ENCODE peak calls at places on chromosomes 12 and 14, in seven cellular contexts. X, W, H, P, I, J and F are unnamed samples. For H3K36me3, the result is how much of the 10 kb centered on the place peaks cover.

GRCh38 chr14:58942516-58942915 is 246.0 kb upstream of the DAAM1 start:
- DNase-seq in X (no peak), W (no peak), H (no peak), P (no peak), I (no peak), J (peak), F (peak)

GRCh38 chr12:129162805-129163204 is 309.5 kb downstream of the GLT1D1 start:
- DNase-seq in X (no peak), W (no peak), H (no peak), P (no peak), I (no peak), J (no peak), F (no peak)

GRCh38 chr12:13538136-13538535 is 341.6 kb downstream of the EMP1 start:
- DNase-seq in X (no peak), W (no peak), H (no peak), P (no peak), I (no peak), J (no peak), F (no peak)

GRCh38 chr12:75550401-75550851 is 39.0 kb upstream of the KRR1 start:
- DNase-seq in X (no peak), W (peak), H (no peak), P (peak), I (peak), J (peak), F (peak)

GRCh38 chr14:105144666-105145380 is 23.8 kb downstream of the JAG2 start:
- DNase-seq in X (no peak), W (no peak), H (peak), P (peak), I (no peak), J (no peak), F (no peak)

GRCh38 chr12:102510463-102510862 is 30.1 kb upstream of the IGF1 start:
- DNase-seq in X (no peak), W (no peak), H (no peak), P (no peak), I (no peak), J (no peak), F (no peak)

GRCh38 chr12:71599213-71599612 is 64.4 kb downstream of the ZFC3H1 start:
- DNase-seq in X (no peak), W (no peak), H (no peak), P (no peak), I (no peak), J (no peak), F (no peak)

GRCh38 chr14:68576031-68576430 is 216.8 kb downstream of the ZFP36L1 start:
- DNase-seq in X (no peak), W (no peak), H (no peak), P (no peak), I (peak), J (no peak), F (peak)

GRCh38 chr14:67908061-67908767 is 88.6 kb downstream of the RAD51B start:
- DNase-seq in X (no peak), W (no peak), H (no peak), P (no peak), I (no peak), J (peak), F (no peak)

GRCh38 chr12:116157845-116158267 is 119.6 kb downstream of the MED13L start:
- DNase-seq in X (peak), W (no peak), H (no peak), P (no peak), I (no peak), J (no peak), F (no peak)

GRCh38 chr12:1932264-1932777 is 13.9 kb upstream of the CACNA2D4 start:
- DNase-seq in X (no peak), W (peak), H (peak), P (peak), I (peak), J (no peak), F (no peak)

GRCh38 chr12:68611094-68611818 is 557 bp downstream of the RAP1B start:
- DNase-seq in X (peak), W (peak), H (peak), P (peak), I (peak), J (peak), F (peak)

GRCh38 chr12:27179399-27180214 is 64.5 kb upstream of the STK38L start:
- DNase-seq in X (no peak), W (no peak), H (no peak), P (no peak), I (peak), J (peak), F (peak)

GRCh38 chr12:4412462-4412861 is 33.0 kb upstream of the FGF23 start:
- DNase-seq in X (no peak), W (no peak), H (no peak), P (no peak), I (no peak), J (no peak), F (no peak)

GRCh38 chr12:127620956-127621355 is 646.0 kb upstream of the TMEM132C start:
- DNase-seq in X (peak), W (no peak), H (no peak), P (no peak), I (no peak), J (no peak), F (peak)

GRCh38 chr12:53427905-53428594 is 4.4 kb downstream of the AMHR2 start:
- DNase-seq in X (no peak), W (no peak), H (no peak), P (no peak), I (peak), J (peak), F (peak)

GRCh38 chr14:38389666-38390065 is 133.8 kb upstream of the CLEC14A start:
- DNase-seq in X (no peak), W (no peak), H (no peak), P (no peak), I (no peak), J (peak), F (peak)

GRCh38 chr14:58637040-58637390 is 747 bp upstream of the DACT1 start:
- DNase-seq in X (peak), W (peak), H (peak), P (peak), I (peak), J (peak), F (peak)

GRCh38 chr12:42552822-42553221 is 36.7 kb downstream of the PRICKLE1 start:
- DNase-seq in X (peak), W (no peak), H (no peak), P (no peak), I (no peak), J (no peak), F (no peak)

DNA sequence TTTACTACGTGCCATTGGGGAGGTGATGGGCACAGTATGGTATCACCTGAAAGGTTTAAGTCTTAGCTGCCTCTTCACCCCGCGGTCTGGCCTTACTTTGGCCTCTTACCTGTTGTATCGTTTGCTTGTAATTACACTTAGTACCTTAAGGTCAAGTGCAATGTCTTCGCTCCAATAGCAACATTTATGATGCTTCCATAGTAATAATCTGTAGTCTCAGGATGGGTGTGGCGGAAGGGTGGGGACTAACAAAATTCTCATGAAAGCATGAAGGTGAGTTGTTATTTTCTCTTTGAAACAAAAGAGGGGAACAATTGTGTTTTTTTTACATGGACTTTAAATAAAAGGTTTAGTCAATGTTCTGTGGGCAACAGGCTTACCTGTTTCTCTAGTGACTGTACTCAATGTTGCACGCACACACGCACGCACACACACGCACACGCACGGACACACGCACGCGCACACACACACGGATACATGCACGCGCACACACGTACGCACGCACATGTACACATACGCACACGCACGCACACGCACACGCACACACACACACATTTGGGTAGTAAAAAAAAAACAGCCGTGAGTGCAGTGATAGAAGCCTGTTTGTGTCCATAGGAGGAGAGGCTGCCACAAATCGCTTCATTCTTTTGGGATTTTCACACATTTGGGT is 91.4 kb downstream of the DNAH10 start:
- DNase-seq in X (no peak), W (no peak), H (no peak), P (no peak), I (no peak), J (no peak), F (no peak)
- H3K36me3 ChIP-seq in X (under half), W (under half), H (under half), P (under half), I (under half), J (under half), F (under half)

GRCh38 chr12:94073441-94074051 is 74.8 kb upstream of the PLXNC1 start:
- DNase-seq in X (no peak), W (no peak), H (no peak), P (peak), I (no peak), J (peak), F (no peak)

GRCh38 chr12:94074970-94075695 is 73.2 kb upstream of the PLXNC1 start:
- DNase-seq in X (peak), W (peak), H (peak), P (peak), I (peak), J (peak), F (peak)

GRCh38 chr12:94071258-94071657 is 77.1 kb upstream of the PLXNC1 start:
- DNase-seq in X (no peak), W (no peak), H (no peak), P (no peak), I (no peak), J (no peak), F (no peak)

GRCh38 chr12:94077209-94077608 is 71.2 kb upstream of the PLXNC1 start:
- DNase-seq in X (no peak), W (no peak), H (no peak), P (no peak), I (no peak), J (no peak), F (no peak)

DNA sequence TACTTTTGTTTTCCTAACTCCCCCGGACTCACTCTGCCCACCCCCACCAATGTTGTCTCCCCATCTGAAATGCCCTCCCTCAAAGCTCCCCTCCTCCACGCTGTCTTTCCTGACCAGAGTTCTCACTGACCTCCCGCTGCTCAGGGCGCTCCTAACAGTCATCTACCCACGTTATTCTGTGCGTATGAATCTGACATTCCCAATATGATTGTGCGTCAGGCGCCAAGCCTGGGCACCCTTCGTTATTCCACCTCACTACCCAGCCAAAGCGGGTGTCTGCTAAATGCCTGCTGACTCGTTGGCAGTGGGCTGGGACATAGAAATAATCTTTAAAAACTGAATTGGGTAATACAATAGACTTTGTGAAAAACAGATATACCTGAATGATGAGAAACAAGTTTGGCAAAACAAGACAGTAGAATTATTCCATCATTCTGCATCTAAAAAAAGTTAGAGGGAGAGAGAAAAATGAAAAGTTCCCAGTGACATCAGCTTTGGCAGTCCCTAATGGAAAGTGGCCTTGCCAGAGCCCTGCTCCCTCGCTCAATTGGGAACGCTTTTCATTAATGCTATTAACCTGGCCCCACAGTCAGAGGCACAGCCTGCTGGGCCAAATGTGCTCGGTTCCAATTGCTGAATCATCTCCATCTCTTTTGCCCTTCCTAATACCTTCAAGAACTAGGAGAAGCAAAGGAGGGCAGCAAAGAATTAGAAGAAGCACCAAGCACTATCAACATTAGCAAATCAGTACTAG is 74.0 kb upstream of the PLXNC1 start:
- DNase-seq in X (no peak), W (peak), H (no peak), P (peak), I (peak), J (no peak), F (no peak)
- H3K36me3 ChIP-seq in X (under half), W (under half), H (under half), P (under half), I (under half), J (under half), F (under half)

GRCh38 chr12:104342147-104342546 is 38.6 kb downstream of the EID3 start:
- DNase-seq in X (no peak), W (no peak), H (no peak), P (no peak), I (no peak), J (no peak), F (no peak)
- H3K36me3 ChIP-seq in X (under half), W (under half), H (half or more), P (half or more), I (half or more), J (half or more), F (under half)

GRCh38 chr12:45284096-45284901 is 68.4 kb downstream of the ANO6 start:
- DNase-seq in X (peak), W (no peak), H (no peak), P (no peak), I (no peak), J (peak), F (peak)
- H3K36me3 ChIP-seq in X (under half), W (under half), H (under half), P (under half), I (under half), J (under half), F (under half)

GRCh38 chr12:113316155-113316554 is 18.8 kb downstream of the SLC8B1 start:
- DNase-seq in X (no peak), W (no peak), H (no peak), P (no peak), I (no peak), J (no peak), F (no peak)
- H3K36me3 ChIP-seq in X (under half), W (under half), H (half or more), P (half or more), I (under half), J (under half), F (under half)

GRCh38 chr14:74896400-74896799 is 14.7 kb downstream of the DLST start:
- DNase-seq in X (no peak), W (no peak), H (no peak), P (no peak), I (no peak), J (no peak), F (no peak)
- H3K36me3 ChIP-seq in X (under half), W (under half), H (half or more), P (half or more), I (half or more), J (half or more), F (half or more)

GRCh38 chr14:31360919-31361662 is 59.3 kb downstream of the HEATR5A start:
- DNase-seq in X (no peak), W (no peak), H (no peak), P (no peak), I (no peak), J (peak), F (peak)

GRCh38 chr14:31363331-31364073 is 56.8 kb downstream of the HEATR5A start:
- DNase-seq in X (no peak), W (no peak), H (no peak), P (no peak), I (no peak), J (no peak), F (no peak)

GRCh38 chr14:31357279-31357678 is 63.1 kb downstream of the HEATR5A start:
- DNase-seq in X (no peak), W (no peak), H (no peak), P (no peak), I (no peak), J (peak), F (no peak)

GRCh38 chr14:31362746-31363145 is 57.6 kb downstream of the HEATR5A start:
- DNase-seq in X (no peak), W (no peak), H (no peak), P (no peak), I (no peak), J (no peak), F (no peak)
- H3K36me3 ChIP-seq in X (under half), W (under half), H (half or more), P (half or more), I (under half), J (under half), F (under half)

GRCh38 chr14:73903028-73903427 is 16.4 kb downstream of the ZNF410 start:
- DNase-seq in X (no peak), W (no peak), H (no peak), P (no peak), I (no peak), J (peak), F (no peak)
- H3K36me3 ChIP-seq in X (under half), W (under half), H (half or more), P (half or more), I (under half), J (under half), F (half or more)

GRCh38 chr12:121423253-121423652 is 23.3 kb downstream of the RNF34 start:
- DNase-seq in X (no peak), W (no peak), H (no peak), P (no peak), I (no peak), J (no peak), F (no peak)
- H3K36me3 ChIP-seq in X (under half), W (under half), H (half or more), P (half or more), I (half or more), J (under half), F (half or more)

DNA sequence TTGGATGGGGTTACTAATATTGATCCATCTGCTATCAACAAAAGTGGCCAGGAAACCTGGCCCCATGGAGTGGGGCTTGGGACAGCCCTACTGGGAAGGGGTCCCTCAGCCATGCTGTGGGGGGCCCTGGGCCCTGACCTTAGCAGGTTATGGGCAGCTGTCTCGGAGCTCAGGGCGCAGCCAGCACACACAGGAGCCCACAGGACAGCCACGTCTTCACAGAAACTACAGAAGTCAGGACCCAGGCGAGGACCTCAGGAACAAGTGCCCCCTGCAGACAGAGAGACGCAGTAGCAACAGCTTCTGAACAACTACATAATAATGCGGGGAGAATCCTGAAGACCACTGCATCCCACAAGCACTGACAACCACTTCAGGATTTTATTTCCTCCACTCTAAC is 11.9 kb upstream of the FKBP11 start:
- DNase-seq in X (peak), W (no peak), H (peak), P (no peak), I (no peak), J (no peak), F (no peak)
- H3K36me3 ChIP-seq in X (under half), W (under half), H (half or more), P (half or more), I (half or more), J (half or more), F (half or more)